ENCODE peak calls at places on chromosomes 1 and 21, in six cellular contexts. N is K562, X is HCT116, U is GM12878, L is HepG2, F is SK-N-SH. B is an unnamed sample.
A peak's percentile ranks its signal among the peaks of the same experiment; 100 is the strongest.

GRCh38 chr1:213374369-213374768 is 323.3 kb downstream of the RPS6KC1 start:
- DNase-seq in N (peak; percentile 83), X (peak; percentile 40), U (no peak), L (peak; percentile 73), F (peak; percentile 81), B (peak; percentile 20)

GRCh38 chr21:44765231-44766013 is 36.2 kb downstream of the UBE2G2 start:
- DNase-seq in N (peak; percentile 76), X (no peak), U (no peak), L (no peak), F (peak; percentile 68), B (no peak)

GRCh38 chr1:170267317-170267716 is 121.6 kb downstream of the NTMT2 start:
- DNase-seq in N (no peak), X (peak; percentile 19), U (no peak), L (no peak), F (no peak), B (no peak)

GRCh38 chr1:100249155-100249536 is 488 bp downstream of the DBT start:
- DNase-seq in N (peak; percentile 19), X (no peak), U (no peak), L (no peak), F (peak; percentile 12), B (no peak)

GRCh38 chr1:84271452-84272273 is 29.8 kb upstream of the SAMD13 start:
- DNase-seq in N (no peak), X (no peak), U (peak; percentile 61), L (no peak), F (no peak), B (no peak)

GRCh38 chr1:244092293-244093264 is 41.5 kb downstream of the ZBTB18 start:
- DNase-seq in N (no peak), X (no peak), U (no peak), L (no peak), F (no peak), B (no peak)

GRCh38 chr1:245717611-245718010 is 562.8 kb downstream of the KIF26B start:
- DNase-seq in N (no peak), X (no peak), U (no peak), L (no peak), F (no peak), B (no peak)

GRCh38 chr21:43585514-43585913 is 73.8 kb downstream of the HSF2BP start:
- DNase-seq in N (no peak), X (no peak), U (no peak), L (no peak), F (no peak), B (no peak)

GRCh38 chr1:39132505-39133339 is 71.8 kb upstream of the MACF1 start:
- DNase-seq in N (no peak), X (peak; percentile 44), U (no peak), L (peak; percentile 85), F (peak; percentile 64), B (no peak)

GRCh38 chr1:86487131-86487804 is 18.5 kb downstream of the CLCA1 start:
- DNase-seq in N (no peak), X (no peak), U (no peak), L (no peak), F (no peak), B (no peak)
- TF ChIP-seq REST in N (no peak), X (no peak), U (no peak), L (no peak), F (no peak), B (no peak)

DNA sequence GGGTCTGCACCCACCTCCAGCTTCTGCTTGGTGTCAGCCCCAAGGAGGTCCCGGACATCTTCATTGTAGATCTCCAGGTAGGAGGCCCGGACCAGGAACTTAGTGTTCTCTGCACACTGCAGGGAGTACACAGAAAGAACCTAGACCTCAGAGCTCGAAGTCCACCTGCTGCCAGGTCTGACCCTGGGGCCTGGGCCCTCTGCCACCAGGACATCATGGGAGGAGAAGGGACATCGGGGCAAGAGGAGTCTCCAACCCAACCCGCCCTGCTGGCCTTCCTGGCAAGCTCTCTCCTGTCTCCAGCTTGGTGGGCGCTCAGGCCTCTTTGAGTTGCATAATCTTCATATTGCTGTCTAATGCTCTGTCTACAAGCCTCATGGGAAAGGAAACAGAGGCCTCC is 4.4 kb downstream of the KIF17 start:
- DNase-seq in N (no peak), X (no peak), U (no peak), L (peak; percentile 24), F (no peak), B (no peak)
- H3K27me3 ChIP-seq in N (peaks cover 53% of the 10 kb centered on the region), X (no peaks in the 10 kb centered on the region), U (peaks cover 2% of the 10 kb centered on the region), L (peaks cover 16% of the 10 kb centered on the region), F (no peaks in the 10 kb centered on the region), B (no peaks in the 10 kb centered on the region)

DNA sequence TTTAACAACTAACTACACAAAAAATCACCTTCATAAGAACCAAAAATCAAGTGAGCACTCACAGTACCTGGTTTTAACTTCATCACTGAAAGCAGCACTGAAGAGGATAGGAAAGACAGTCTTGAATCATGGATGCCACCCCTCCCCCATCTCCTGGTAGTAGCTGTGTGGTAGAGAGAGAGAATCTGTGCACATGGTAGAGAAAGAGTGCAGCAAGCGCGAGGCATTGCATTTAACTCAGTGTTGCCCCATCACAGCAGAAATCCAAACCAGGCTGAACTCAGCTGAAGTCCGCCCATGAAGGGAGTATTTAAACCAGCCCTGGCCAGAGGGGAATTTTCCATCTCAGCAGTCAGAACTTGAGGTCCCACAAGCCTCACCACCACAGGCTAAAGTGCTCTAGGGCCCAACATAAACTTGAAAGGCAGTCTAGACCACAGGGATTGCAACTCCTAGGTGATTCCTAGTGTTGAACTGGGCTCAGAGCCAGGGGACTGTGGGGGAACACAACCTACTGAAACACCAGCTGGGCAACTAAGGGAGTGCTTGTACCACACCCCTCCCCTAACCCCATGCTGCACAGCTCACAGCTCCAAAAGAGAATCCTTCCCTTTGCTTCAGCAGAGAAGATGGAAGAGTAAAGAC is 38.4 kb downstream of the VAV3 start:
- DNase-seq in N (no peak), X (no peak), U (no peak), L (no peak), F (no peak), B (no peak)
- TF ChIP-seq SIN3A in N (no peak), X (no peak), U (no peak), L (no peak), F (no peak), B (no peak)

GRCh38 chr1:211133841-211134669 is at the start of gene KCNH1:
- DNase-seq in N (peak; percentile 94), X (peak; percentile 46), U (peak; percentile 7), L (peak; percentile 62), F (peak; percentile 96), B (no peak)

GRCh38 chr1:211129790-211130189 is 4.2 kb downstream of the KCNH1 start:
- DNase-seq in N (no peak), X (no peak), U (no peak), L (no peak), F (no peak), B (no peak)

GRCh38 chr1:211132681-211133392 is 1.1 kb downstream of the KCNH1 start:
- DNase-seq in N (no peak), X (no peak), U (no peak), L (no peak), F (no peak), B (no peak)

GRCh38 chr1:211135342-211135950 is 1.5 kb upstream of the KCNH1 start:
- DNase-seq in N (peak; percentile 29), X (peak; percentile 45), U (peak; percentile 9), L (peak; percentile 29), F (peak; percentile 47), B (peak; percentile 64)

DNA sequence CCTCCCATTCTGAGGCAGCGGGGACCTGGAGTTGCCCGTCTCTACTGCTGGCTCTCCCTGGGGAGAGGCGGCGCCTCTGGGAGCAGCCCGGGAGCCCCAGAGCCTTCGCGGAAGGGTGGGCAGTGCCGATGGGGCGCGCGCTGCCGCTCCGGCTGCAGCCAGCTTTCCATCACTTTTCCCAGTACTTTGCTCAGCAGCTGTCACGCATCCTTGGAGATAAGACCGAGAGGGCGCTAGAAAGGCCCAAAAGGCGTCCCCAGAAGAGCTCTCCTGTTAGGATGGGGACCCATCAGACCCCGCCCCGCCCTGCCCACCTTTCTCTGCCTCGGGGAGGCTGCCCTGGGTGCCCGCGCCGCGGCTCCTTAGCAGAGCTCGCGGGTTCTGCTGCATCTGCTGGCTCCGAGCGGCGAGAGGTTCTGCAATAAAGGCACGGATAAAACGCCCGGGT is 531 bp downstream of the KCNH1 start:
- DNase-seq in N (no peak), X (no peak), U (no peak), L (no peak), F (peak; percentile 69), B (no peak)
- TF ChIP-seq REST in N (no peak), X (no peak), U (no peak), L (no peak), F (no peak), B (no peak)

GRCh38 chr21:31872072-31872451 is 758 bp upstream of the HUNK start:
- DNase-seq in N (no peak), X (no peak), U (no peak), L (no peak), F (peak; percentile 26), B (no peak)

GRCh38 chr21:31873696-31874599 is 1.1 kb downstream of the HUNK start:
- DNase-seq in N (peak; percentile 71), X (no peak), U (no peak), L (no peak), F (peak; percentile 91), B (no peak)

GRCh38 chr21:31874817-31875216 is 2.0 kb downstream of the HUNK start:
- DNase-seq in N (no peak), X (no peak), U (no peak), L (no peak), F (no peak), B (no peak)

GRCh38 chr21:31872452-31873274 is at the start of gene HUNK:
- DNase-seq in N (no peak), X (no peak), U (no peak), L (peak; percentile 29), F (peak; percentile 84), B (no peak)

DNA sequence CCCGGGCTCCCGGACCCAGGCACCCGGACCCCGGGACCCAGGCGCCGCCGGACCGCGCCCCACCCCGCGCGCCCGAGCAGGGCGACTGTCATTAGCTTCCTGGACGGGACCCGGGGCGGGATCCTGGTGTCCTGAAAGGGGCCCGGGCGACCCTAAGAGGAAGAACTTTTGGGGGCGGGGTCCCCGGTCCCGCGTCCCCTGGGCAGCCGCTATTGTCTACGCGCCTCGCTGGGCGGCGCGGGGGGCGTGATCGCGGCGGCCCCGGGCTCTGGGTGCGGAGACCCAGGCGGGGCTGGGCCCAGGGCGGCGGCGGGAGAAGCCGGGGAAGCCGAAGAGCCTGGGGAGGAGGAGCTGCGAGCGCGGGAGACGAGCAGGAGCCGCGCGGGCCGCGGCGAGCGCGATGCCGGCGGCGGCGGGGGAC is 465 bp downstream of the HUNK start:
- DNase-seq in N (no peak), X (no peak), U (no peak), L (no peak), F (peak; percentile 88), B (no peak)
- H3K27me3 ChIP-seq in N (peaks cover 45% of the 10 kb centered on the region), X (peaks cover 34% of the 10 kb centered on the region), U (peaks cover 22% of the 10 kb centered on the region), L (peaks cover 15% of the 10 kb centered on the region), F (peaks cover 5% of the 10 kb centered on the region), B (peaks cover 3% of the 10 kb centered on the region)